ENCODE peak calls at places on chromosomes 2 and 18, in nine cellular contexts. N is GM12865; R is mammary epithelial cell; L is glutamatergic neuron; F is fibroblast of lung; Q is uterus; M is K562; K is CD4-positive, alpha-beta T cell; Z is endothelial cell. E is an unnamed sample.
A peak's percentile ranks its signal among the peaks of the same experiment; 100 is the strongest.

GRCh38 chr2:27185331-27186026 is 26.4 kb upstream of the ATRAID start:
- DNase-seq in K (no peak), N (no peak), F (peak; percentile 88), Q (peak; percentile 55), L (no peak), R (no peak), Z (no peak), M (no peak), E (no peak)

GRCh38 chr18:13067966-13068365 is 76.8 kb downstream of the CEP192 start:
- DNase-seq in R (no peak), L (no peak), Q (no peak), Z (no peak), N (no peak), M (no peak), F (no peak), K (no peak), E (no peak)

GRCh38 chr2:26712486-26713465 is 20.3 kb downstream of the KCNK3 start:
- DNase-seq in Z (no peak), N (no peak), Q (no peak), R (no peak), L (no peak), K (no peak), M (no peak), F (no peak), E (no peak)

GRCh38 chr2:105866439-105867170 is 121.9 kb downstream of the NCK2 start:
- DNase-seq in N (no peak), Q (no peak), R (peak; percentile 11), Z (no peak), K (no peak), F (peak; percentile 64), M (no peak), L (no peak), E (no peak)

GRCh38 chr2:20326163-20326780 is 24.4 kb downstream of the PUM2 start:
- DNase-seq in R (peak; percentile 46), L (peak; percentile 64), F (peak; percentile 70), N (peak; percentile 59), M (peak; percentile 51), Q (peak; percentile 27), Z (peak; percentile 49), K (peak; percentile 39), E (no peak)

GRCh38 chr2:72031346-72032115 is 116.1 kb downstream of the CYP26B1 start:
- DNase-seq in F (no peak), K (no peak), Q (no peak), Z (no peak), N (no peak), R (no peak), M (no peak), L (no peak), E (no peak)

GRCh38 chr18:74468547-74469014 is 11.5 kb upstream of the DIPK1C start:
- DNase-seq in F (no peak), R (peak; percentile 62), L (no peak), K (no peak), Q (no peak), Z (no peak), N (no peak), M (no peak), E (no peak)

GRCh38 chr2:193556766-193557470 is 1362.2 kb upstream of the TMEFF2 start:
- DNase-seq in Q (no peak), L (no peak), F (no peak), M (no peak), K (no peak), R (no peak), N (no peak), Z (no peak), E (no peak)

GRCh38 chr2:81714817-81715216 is 1410.3 kb upstream of the LRRTM1 start:
- DNase-seq in R (no peak), K (no peak), M (no peak), F (peak; percentile 35), N (no peak), Z (no peak), Q (no peak), L (no peak), E (no peak)

GRCh38 chr2:16245481-16246054 is 305.2 kb downstream of the MYCN start:
- DNase-seq in Q (no peak), M (no peak), Z (no peak), R (no peak), F (no peak), L (no peak), K (no peak), N (no peak), E (no peak)

GRCh38 chr2:181072486-181072885 is 92.1 kb downstream of the UBE2E3 start:
- DNase-seq in M (no peak), Z (no peak), L (no peak), K (no peak), R (no peak), F (peak; percentile 43), Q (no peak), N (no peak), E (no peak)

GRCh38 chr2:10987861-10988260 is 76.1 kb downstream of the KCNF1 start:
- DNase-seq in Z (no peak), N (no peak), R (peak; percentile 21), K (no peak), L (no peak), Q (no peak), M (no peak), F (no peak), E (no peak)

GRCh38 chr18:22067682-22068081 is 101.7 kb upstream of the GATA6 start:
- DNase-seq in N (no peak), F (no peak), K (no peak), M (no peak), Q (no peak), R (no peak), Z (no peak), L (no peak), E (no peak)

GRCh38 chr2:86029873-86030272 is 75.8 kb downstream of the POLR1A start:
- DNase-seq in F (no peak), L (no peak), R (no peak), M (no peak), Z (no peak), Q (no peak), N (no peak), K (no peak), E (no peak)

GRCh38 chr2:6264198-6264597 is 572.0 kb downstream of the SOX11 start:
- DNase-seq in Z (no peak), L (no peak), M (no peak), R (no peak), Q (no peak), K (no peak), N (no peak), F (no peak), E (no peak)

GRCh38 chr2:119958642-119959268 is 54.1 kb upstream of the EPB41L5 start:
- DNase-seq in K (no peak), L (no peak), Q (no peak), N (no peak), M (no peak), F (peak; percentile 24), Z (no peak), R (peak; percentile 11), E (no peak)

GRCh38 chr2:128306081-128306930 is 12.4 kb downstream of the HS6ST1 start:
- DNase-seq in M (peak; percentile 51), Z (no peak), K (no peak), Q (peak; percentile 82), F (peak; percentile 99), R (peak; percentile 82), N (no peak), L (peak; percentile 64), E (no peak)

GRCh38 chr2:176084629-176085119 is 912 bp upstream of the EVX2 start:
- DNase-seq in R (no peak), L (no peak), F (no peak), N (no peak), M (no peak), Q (no peak), Z (no peak), K (no peak), E (no peak)

GRCh38 chr2:164495491-164496223 is 125.6 kb downstream of the GRB14 start:
- DNase-seq in L (no peak), Q (no peak), K (no peak), F (peak; percentile 58), N (no peak), M (no peak), Z (peak; percentile 26), R (peak; percentile 50), E (no peak)
- TF ChIP-seq CTCF in L (peak; percentile 41), Q (no peak), K (no peak), F (peak; percentile 59), N (no peak), M (no peak), Z (peak; percentile 69), R (peak; percentile 60), E (no peak)

GRCh38 chr2:24050041-24050655 is 607 bp downstream of the FKBP1B start:
- DNase-seq in K (peak; percentile 4), Q (peak; percentile 29), M (no peak), R (peak; percentile 12), N (no peak), L (peak; percentile 64), Z (peak; percentile 46), F (peak; percentile 19), E (no peak)

GRCh38 chr2:24054366-24055010 is 4.9 kb downstream of the FKBP1B start:
- DNase-seq in R (no peak), F (no peak), L (no peak), K (no peak), Q (no peak), M (no peak), N (no peak), Z (no peak), E (no peak)

GRCh38 chr2:24051833-24052232 is 2.3 kb downstream of the FKBP1B start:
- DNase-seq in R (no peak), K (no peak), Z (no peak), Q (no peak), M (no peak), F (no peak), L (no peak), N (no peak), E (no peak)

GRCh38 chr2:24055750-24056149 is 6.2 kb downstream of the FKBP1B start:
- DNase-seq in N (no peak), R (no peak), M (no peak), F (no peak), K (no peak), Q (no peak), L (no peak), Z (no peak), E (no peak)

GRCh38 chr2:24052951-24053350 is 3.4 kb downstream of the FKBP1B start:
- DNase-seq in N (no peak), F (no peak), L (no peak), K (no peak), Q (no peak), Z (no peak), R (no peak), M (no peak), E (no peak)
- TF ChIP-seq CTCF in N (no peak), F (no peak), L (no peak), K (no peak), Q (no peak), Z (no peak), R (no peak), M (no peak), E (no peak)

GRCh38 chr2:226023383-226023782 is 623.9 kb downstream of the NYAP2 start:
- DNase-seq in K (no peak), Z (no peak), M (no peak), Q (no peak), L (no peak), R (no peak), N (no peak), F (no peak), E (no peak)
- TF ChIP-seq CTCF in K (no peak), Z (peak; percentile 29), M (no peak), Q (no peak), L (no peak), R (no peak), N (no peak), F (no peak), E (no peak)

DNA sequence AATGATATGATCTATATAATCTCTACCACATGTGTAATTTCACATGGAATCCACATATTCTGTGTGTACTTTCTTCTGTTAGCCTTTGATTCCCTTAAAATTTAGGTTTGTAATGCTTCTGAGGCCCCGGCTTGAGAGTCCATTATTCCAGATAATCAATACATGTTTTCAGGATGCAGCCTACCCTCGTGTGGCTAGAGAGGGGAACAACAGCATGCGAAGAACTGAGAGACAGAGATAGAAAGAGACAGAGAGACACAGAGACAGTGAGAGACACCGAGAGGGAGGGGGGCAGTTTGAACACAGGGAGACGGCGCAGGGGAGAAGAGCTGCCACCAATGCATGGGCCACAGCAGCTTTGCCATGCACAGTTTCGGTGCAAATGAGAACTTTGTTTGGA is 185.4 kb downstream of the SNTG2 start:
- DNase-seq in L (no peak), K (no peak), F (peak; percentile 6), Q (no peak), N (no peak), M (peak; percentile 11), Z (no peak), R (no peak), E (no peak)
- TF ChIP-seq CTCF in L (peak; percentile 70), K (no peak), F (no peak), Q (no peak), N (no peak), M (no peak), Z (no peak), R (no peak), E (no peak)